ENCODE peak calls at places on chromosomes 4 and X, in eight cellular contexts. One of them, this sample, is unnamed.

GRCh38 chr4:95250544-95251137 is 298.1 kb downstream of the UNC5C start:
- DNase-seq in GM13976: no peak
- DNase-seq in astrocyte of the spinal cord: no peak
- DNase-seq in progenitor cell of endocrine pancreas: no peak
- DNase-seq in pancreas: no peak
- DNase-seq in heart right ventricle: no peak
- DNase-seq in H9: no peak
- DNase-seq in nephron progenitor cell: no peak
- DNase-seq in this sample: no peak

GRCh38 chr4:23770011-23770410 is 119.8 kb downstream of the PPARGC1A start:
- DNase-seq in GM13976: no peak
- DNase-seq in astrocyte of the spinal cord: peak
- DNase-seq in progenitor cell of endocrine pancreas: no peak
- DNase-seq in pancreas: no peak
- DNase-seq in heart right ventricle: no peak
- DNase-seq in H9: no peak
- DNase-seq in nephron progenitor cell: no peak
- DNase-seq in this sample: no peak

GRCh38 chr4:7956306-7957112 is 16.8 kb upstream of the AFAP1 start:
- DNase-seq in GM13976: no peak
- DNase-seq in astrocyte of the spinal cord: peak
- DNase-seq in progenitor cell of endocrine pancreas: no peak
- DNase-seq in pancreas: no peak
- DNase-seq in heart right ventricle: no peak
- DNase-seq in H9: no peak
- DNase-seq in nephron progenitor cell: no peak
- DNase-seq in this sample: no peak

GRCh38 chr4:124018383-124019317 is 622.1 kb downstream of the SPRY1 start:
- DNase-seq in GM13976: peak
- DNase-seq in astrocyte of the spinal cord: peak
- DNase-seq in progenitor cell of endocrine pancreas: no peak
- DNase-seq in pancreas: peak
- DNase-seq in heart right ventricle: peak
- DNase-seq in H9: no peak
- DNase-seq in nephron progenitor cell: peak
- DNase-seq in this sample: peak

GRCh38 chr4:3836802-3837601 is 70.8 kb downstream of the ADRA2C start:
- DNase-seq in GM13976: no peak
- DNase-seq in astrocyte of the spinal cord: no peak
- DNase-seq in progenitor cell of endocrine pancreas: no peak
- DNase-seq in pancreas: no peak
- DNase-seq in heart right ventricle: no peak
- DNase-seq in H9: peak
- DNase-seq in nephron progenitor cell: peak
- DNase-seq in this sample: no peak

GRCh38 chr4:88091378-88091777 is 67.1 kb downstream of the ABCG2 start:
- DNase-seq in GM13976: no peak
- DNase-seq in astrocyte of the spinal cord: no peak
- DNase-seq in progenitor cell of endocrine pancreas: no peak
- DNase-seq in pancreas: no peak
- DNase-seq in heart right ventricle: no peak
- DNase-seq in H9: no peak
- DNase-seq in nephron progenitor cell: no peak
- DNase-seq in this sample: no peak

GRCh38 chrX:17860811-17861495 is at the start of gene RAI2:
- DNase-seq in GM13976: peak
- DNase-seq in astrocyte of the spinal cord: no peak
- DNase-seq in progenitor cell of endocrine pancreas: peak
- DNase-seq in pancreas: peak
- DNase-seq in heart right ventricle: peak
- DNase-seq in H9: peak
- DNase-seq in nephron progenitor cell: peak
- DNase-seq in this sample: no peak

GRCh38 chr4:145437466-145437865 is 44.2 kb upstream of the SMAD1 start:
- DNase-seq in GM13976: no peak
- DNase-seq in astrocyte of the spinal cord: no peak
- DNase-seq in progenitor cell of endocrine pancreas: no peak
- DNase-seq in pancreas: no peak
- DNase-seq in heart right ventricle: no peak
- DNase-seq in H9: no peak
- DNase-seq in nephron progenitor cell: no peak
- DNase-seq in this sample: no peak

GRCh38 chrX:123713434-123713833 is 19.4 kb downstream of the THOC2 start:
- DNase-seq in GM13976: no peak
- DNase-seq in astrocyte of the spinal cord: no peak
- DNase-seq in progenitor cell of endocrine pancreas: no peak
- DNase-seq in pancreas: no peak
- DNase-seq in heart right ventricle: no peak
- DNase-seq in H9: no peak
- DNase-seq in nephron progenitor cell: no peak
- DNase-seq in this sample: no peak

GRCh38 chr4:13364653-13365052 is 119.5 kb downstream of the RAB28 start:
- DNase-seq in GM13976: no peak
- DNase-seq in astrocyte of the spinal cord: no peak
- DNase-seq in progenitor cell of endocrine pancreas: no peak
- DNase-seq in pancreas: no peak
- DNase-seq in heart right ventricle: no peak
- DNase-seq in H9: no peak
- DNase-seq in nephron progenitor cell: no peak
- DNase-seq in this sample: no peak

GRCh38 chr4:150212485-150212884 is 134.2 kb downstream of the DCLK2 start:
- DNase-seq in GM13976: no peak
- DNase-seq in astrocyte of the spinal cord: no peak
- DNase-seq in progenitor cell of endocrine pancreas: no peak
- DNase-seq in pancreas: no peak
- DNase-seq in heart right ventricle: no peak
- DNase-seq in H9: no peak
- DNase-seq in nephron progenitor cell: no peak
- DNase-seq in this sample: no peak

GRCh38 chr4:150215601-150216000 is 137.4 kb downstream of the DCLK2 start:
- DNase-seq in GM13976: no peak
- DNase-seq in astrocyte of the spinal cord: no peak
- DNase-seq in progenitor cell of endocrine pancreas: no peak
- DNase-seq in pancreas: no peak
- DNase-seq in heart right ventricle: no peak
- DNase-seq in H9: no peak
- DNase-seq in nephron progenitor cell: no peak
- DNase-seq in this sample: no peak

GRCh38 chr4:150211821-150212445 is 133.7 kb downstream of the DCLK2 start:
- DNase-seq in GM13976: no peak
- DNase-seq in astrocyte of the spinal cord: no peak
- DNase-seq in progenitor cell of endocrine pancreas: no peak
- DNase-seq in pancreas: no peak
- DNase-seq in heart right ventricle: no peak
- DNase-seq in H9: no peak
- DNase-seq in nephron progenitor cell: no peak
- DNase-seq in this sample: peak

GRCh38 chr4:150211016-150211415 is 132.8 kb downstream of the DCLK2 start:
- DNase-seq in GM13976: no peak
- DNase-seq in astrocyte of the spinal cord: peak
- DNase-seq in progenitor cell of endocrine pancreas: no peak
- DNase-seq in pancreas: peak
- DNase-seq in heart right ventricle: no peak
- DNase-seq in H9: no peak
- DNase-seq in nephron progenitor cell: no peak
- DNase-seq in this sample: no peak

DNA sequence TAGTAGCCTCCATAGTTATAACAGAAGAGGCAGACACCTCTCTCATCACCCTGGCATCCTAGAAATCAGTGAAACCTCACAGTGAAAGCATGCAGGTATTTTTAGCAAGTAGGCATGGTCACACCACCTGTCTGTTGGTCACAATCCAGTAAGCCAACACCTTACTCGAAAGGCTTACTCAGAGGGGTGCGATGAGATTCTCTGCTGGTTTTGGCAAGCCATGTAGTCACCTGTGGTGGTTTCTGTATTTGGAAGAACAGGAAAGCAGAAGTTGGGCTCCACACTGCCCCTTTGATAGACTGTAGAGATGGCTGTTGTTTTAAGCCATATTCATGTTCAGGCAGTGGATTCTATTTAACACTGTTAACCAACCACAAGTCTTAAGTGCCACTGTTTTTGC is 134.7 kb downstream of the DCLK2 start:
- DNase-seq in GM13976: no peak
- DNase-seq in astrocyte of the spinal cord: no peak
- DNase-seq in progenitor cell of endocrine pancreas: no peak
- DNase-seq in pancreas: no peak
- DNase-seq in heart right ventricle: no peak
- DNase-seq in H9: no peak
- DNase-seq in nephron progenitor cell: no peak
- DNase-seq in this sample: no peak
- TF ChIP-seq CTCF in GM13976: no peak
- TF ChIP-seq CTCF in astrocyte of the spinal cord: no peak
- TF ChIP-seq CTCF in progenitor cell of endocrine pancreas: no peak
- TF ChIP-seq CTCF in pancreas: no peak
- TF ChIP-seq CTCF in heart right ventricle: no peak
- TF ChIP-seq CTCF in H9: no peak
- TF ChIP-seq CTCF in nephron progenitor cell: no peak
- TF ChIP-seq CTCF in this sample: no peak

DNA sequence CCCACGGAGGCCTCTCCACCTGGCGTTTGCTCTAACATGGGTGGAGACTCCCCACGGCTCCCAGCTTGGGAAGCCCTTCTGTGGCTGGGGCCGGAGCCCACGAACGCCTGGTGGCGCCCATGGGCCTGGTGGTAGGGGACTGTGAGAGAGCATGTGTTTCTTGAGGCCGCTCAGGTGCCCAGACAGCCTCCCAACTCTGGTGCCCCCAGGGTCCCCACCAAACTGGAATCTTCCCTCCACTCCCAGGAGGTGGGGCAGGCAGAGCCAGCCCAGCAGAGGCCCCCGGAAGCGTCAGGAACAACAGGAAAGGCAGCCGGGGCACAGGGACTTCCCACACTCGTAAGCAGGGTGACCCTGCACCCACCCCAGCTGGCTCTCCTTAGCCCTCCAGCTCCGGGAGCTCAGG is 33.3 kb upstream of the FGFR3 start:
- DNase-seq in GM13976: no peak
- DNase-seq in astrocyte of the spinal cord: no peak
- DNase-seq in progenitor cell of endocrine pancreas: no peak
- DNase-seq in pancreas: no peak
- DNase-seq in heart right ventricle: no peak
- DNase-seq in H9: no peak
- DNase-seq in nephron progenitor cell: no peak
- DNase-seq in this sample: no peak
- TF ChIP-seq CTCF in GM13976: no peak
- TF ChIP-seq CTCF in astrocyte of the spinal cord: no peak
- TF ChIP-seq CTCF in progenitor cell of endocrine pancreas: no peak
- TF ChIP-seq CTCF in pancreas: no peak
- TF ChIP-seq CTCF in heart right ventricle: no peak
- TF ChIP-seq CTCF in H9: peak
- TF ChIP-seq CTCF in nephron progenitor cell: no peak
- TF ChIP-seq CTCF in this sample: no peak

GRCh38 chr4:6763330-6763851 is 19.1 kb upstream of the KIAA0232 start:
- DNase-seq in GM13976: no peak
- DNase-seq in astrocyte of the spinal cord: no peak
- DNase-seq in progenitor cell of endocrine pancreas: no peak
- DNase-seq in pancreas: no peak
- DNase-seq in heart right ventricle: no peak
- DNase-seq in H9: no peak
- DNase-seq in nephron progenitor cell: no peak
- DNase-seq in this sample: no peak
- TF ChIP-seq CTCF in GM13976: no peak
- TF ChIP-seq CTCF in astrocyte of the spinal cord: no peak
- TF ChIP-seq CTCF in progenitor cell of endocrine pancreas: no peak
- TF ChIP-seq CTCF in pancreas: no peak
- TF ChIP-seq CTCF in heart right ventricle: no peak
- TF ChIP-seq CTCF in H9: peak
- TF ChIP-seq CTCF in nephron progenitor cell: no peak
- TF ChIP-seq CTCF in this sample: no peak

GRCh38 chrX:42102586-42103282 is 179.4 kb upstream of the CASK start:
- DNase-seq in GM13976: no peak
- DNase-seq in astrocyte of the spinal cord: peak
- DNase-seq in progenitor cell of endocrine pancreas: no peak
- DNase-seq in pancreas: no peak
- DNase-seq in heart right ventricle: no peak
- DNase-seq in H9: no peak
- DNase-seq in nephron progenitor cell: no peak
- DNase-seq in this sample: no peak
- TF ChIP-seq CTCF in GM13976: no peak
- TF ChIP-seq CTCF in astrocyte of the spinal cord: no peak
- TF ChIP-seq CTCF in progenitor cell of endocrine pancreas: no peak
- TF ChIP-seq CTCF in pancreas: no peak
- TF ChIP-seq CTCF in heart right ventricle: no peak
- TF ChIP-seq CTCF in H9: peak
- TF ChIP-seq CTCF in nephron progenitor cell: no peak
- TF ChIP-seq CTCF in this sample: no peak